ENCODE peak calls at places on chromosomes 13 and 19, in ten cellular contexts. One of them, this sample, is unnamed. For H3K27me3, the result is how much of the 10 kb centered on the place peaks cover.

GRCh38 chr13:33531484-33531883 is 245.9 kb upstream of the STARD13 start:
- DNase-seq in mammary epithelial cell: no peak
- DNase-seq in psoas muscle: no peak
- DNase-seq in BE2C: no peak
- DNase-seq in Peyer's patch: no peak
- DNase-seq in heart right ventricle: no peak
- DNase-seq in CD4-positive, alpha-beta T cell: no peak
- DNase-seq in lower lobe of right lung: no peak
- DNase-seq in colonic mucosa: no peak
- DNase-seq in upper lobe of right lung: no peak
- DNase-seq in this sample: no peak

GRCh38 chr19:40348961-40349507 is 539 bp downstream of the PLD3 start:
- DNase-seq in colonic mucosa: no peak
- DNase-seq in psoas muscle: no peak
- DNase-seq in lower lobe of right lung: no peak
- DNase-seq in upper lobe of right lung: no peak
- DNase-seq in mammary epithelial cell: peak
- DNase-seq in heart right ventricle: no peak
- DNase-seq in BE2C: no peak
- DNase-seq in Peyer's patch: no peak
- DNase-seq in CD4-positive, alpha-beta T cell: no peak
- DNase-seq in this sample: no peak

GRCh38 chr13:43364210-43365041 is 341.0 kb downstream of the DNAJC15 start:
- DNase-seq in mammary epithelial cell: no peak
- DNase-seq in heart right ventricle: no peak
- DNase-seq in upper lobe of right lung: no peak
- DNase-seq in BE2C: peak
- DNase-seq in CD4-positive, alpha-beta T cell: no peak
- DNase-seq in colonic mucosa: no peak
- DNase-seq in Peyer's patch: no peak
- DNase-seq in lower lobe of right lung: no peak
- DNase-seq in psoas muscle: peak
- DNase-seq in this sample: no peak

GRCh38 chr19:19997656-19998268 is 41.5 kb downstream of the ZNF682 start:
- DNase-seq in mammary epithelial cell: no peak
- DNase-seq in heart right ventricle: peak
- DNase-seq in lower lobe of right lung: no peak
- DNase-seq in psoas muscle: no peak
- DNase-seq in colonic mucosa: no peak
- DNase-seq in Peyer's patch: no peak
- DNase-seq in BE2C: peak
- DNase-seq in CD4-positive, alpha-beta T cell: peak
- DNase-seq in upper lobe of right lung: no peak
- DNase-seq in this sample: peak

GRCh38 chr13:97125051-97125809 is 96.9 kb upstream of the MBNL2 start:
- DNase-seq in Peyer's patch: no peak
- DNase-seq in psoas muscle: peak
- DNase-seq in BE2C: peak
- DNase-seq in colonic mucosa: peak
- DNase-seq in CD4-positive, alpha-beta T cell: no peak
- DNase-seq in mammary epithelial cell: peak
- DNase-seq in upper lobe of right lung: no peak
- DNase-seq in heart right ventricle: no peak
- DNase-seq in lower lobe of right lung: no peak
- DNase-seq in this sample: no peak

GRCh38 chr13:69565334-69565733 is 542.3 kb upstream of the ATXN8OS start:
- DNase-seq in colonic mucosa: peak
- DNase-seq in BE2C: peak
- DNase-seq in psoas muscle: no peak
- DNase-seq in upper lobe of right lung: no peak
- DNase-seq in lower lobe of right lung: no peak
- DNase-seq in CD4-positive, alpha-beta T cell: no peak
- DNase-seq in Peyer's patch: no peak
- DNase-seq in heart right ventricle: no peak
- DNase-seq in mammary epithelial cell: peak
- DNase-seq in this sample: no peak

GRCh38 chr19:2917275-2918184 is 16.8 kb downstream of the ZNF57 start:
- DNase-seq in Peyer's patch: no peak
- DNase-seq in CD4-positive, alpha-beta T cell: no peak
- DNase-seq in lower lobe of right lung: no peak
- DNase-seq in BE2C: no peak
- DNase-seq in psoas muscle: no peak
- DNase-seq in heart right ventricle: no peak
- DNase-seq in colonic mucosa: no peak
- DNase-seq in mammary epithelial cell: no peak
- DNase-seq in upper lobe of right lung: no peak
- DNase-seq in this sample: no peak

GRCh38 chr13:100506600-100507422 is 81.8 kb downstream of the GGACT start:
- DNase-seq in psoas muscle: no peak
- DNase-seq in BE2C: no peak
- DNase-seq in CD4-positive, alpha-beta T cell: no peak
- DNase-seq in mammary epithelial cell: no peak
- DNase-seq in lower lobe of right lung: no peak
- DNase-seq in heart right ventricle: no peak
- DNase-seq in Peyer's patch: no peak
- DNase-seq in upper lobe of right lung: no peak
- DNase-seq in colonic mucosa: no peak
- DNase-seq in this sample: no peak

GRCh38 chr19:1752757-1753728 is at the start of gene ONECUT3:
- DNase-seq in psoas muscle: no peak
- DNase-seq in CD4-positive, alpha-beta T cell: no peak
- DNase-seq in mammary epithelial cell: no peak
- DNase-seq in BE2C: no peak
- DNase-seq in upper lobe of right lung: no peak
- DNase-seq in heart right ventricle: no peak
- DNase-seq in colonic mucosa: no peak
- DNase-seq in Peyer's patch: no peak
- DNase-seq in lower lobe of right lung: no peak
- DNase-seq in this sample: no peak
- H3K27me3 ChIP-seq in psoas muscle: under half
- H3K27me3 ChIP-seq in CD4-positive, alpha-beta T cell: half or more
- H3K27me3 ChIP-seq in mammary epithelial cell: half or more
- H3K27me3 ChIP-seq in BE2C: half or more
- H3K27me3 ChIP-seq in upper lobe of right lung: half or more
- H3K27me3 ChIP-seq in heart right ventricle: half or more
- H3K27me3 ChIP-seq in colonic mucosa: half or more
- H3K27me3 ChIP-seq in Peyer's patch: half or more
- H3K27me3 ChIP-seq in lower lobe of right lung: half or more
- H3K27me3 ChIP-seq in this sample: half or more

DNA sequence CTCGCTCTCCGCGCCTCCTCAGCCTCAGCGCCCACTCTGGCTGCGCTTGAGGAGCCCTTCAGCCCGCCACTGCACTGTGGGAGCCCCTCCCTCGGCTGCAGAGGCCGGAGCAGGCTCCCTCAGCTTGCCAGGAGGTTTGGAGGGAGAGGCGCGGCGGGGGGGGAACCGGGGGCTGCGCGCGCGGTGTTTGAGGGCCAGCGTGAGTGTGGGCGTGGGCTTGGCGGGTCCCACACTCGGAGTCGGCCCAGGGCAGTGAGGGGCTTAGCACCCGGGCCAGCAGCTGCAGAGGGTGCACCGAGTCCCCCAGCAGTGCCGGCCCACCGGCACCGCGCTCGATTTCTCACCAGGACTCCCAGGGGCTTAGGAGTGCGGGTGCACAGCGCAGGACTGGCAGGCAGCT is 1220.9 kb downstream of the PCDH9 start:
- DNase-seq in psoas muscle: no peak
- DNase-seq in mammary epithelial cell: no peak
- DNase-seq in upper lobe of right lung: no peak
- DNase-seq in colonic mucosa: no peak
- DNase-seq in heart right ventricle: no peak
- DNase-seq in BE2C: no peak
- DNase-seq in CD4-positive, alpha-beta T cell: no peak
- DNase-seq in Peyer's patch: no peak
- DNase-seq in lower lobe of right lung: peak
- DNase-seq in this sample: no peak
- TF ChIP-seq CTCF in psoas muscle: no peak
- TF ChIP-seq CTCF in mammary epithelial cell: no peak
- TF ChIP-seq CTCF in upper lobe of right lung: no peak
- TF ChIP-seq CTCF in colonic mucosa: no peak
- TF ChIP-seq CTCF in heart right ventricle: no peak
- TF ChIP-seq CTCF in BE2C: no peak
- TF ChIP-seq CTCF in CD4-positive, alpha-beta T cell: no peak
- TF ChIP-seq CTCF in Peyer's patch: no peak
- TF ChIP-seq CTCF in lower lobe of right lung: no peak
- TF ChIP-seq CTCF in this sample: no peak

DNA sequence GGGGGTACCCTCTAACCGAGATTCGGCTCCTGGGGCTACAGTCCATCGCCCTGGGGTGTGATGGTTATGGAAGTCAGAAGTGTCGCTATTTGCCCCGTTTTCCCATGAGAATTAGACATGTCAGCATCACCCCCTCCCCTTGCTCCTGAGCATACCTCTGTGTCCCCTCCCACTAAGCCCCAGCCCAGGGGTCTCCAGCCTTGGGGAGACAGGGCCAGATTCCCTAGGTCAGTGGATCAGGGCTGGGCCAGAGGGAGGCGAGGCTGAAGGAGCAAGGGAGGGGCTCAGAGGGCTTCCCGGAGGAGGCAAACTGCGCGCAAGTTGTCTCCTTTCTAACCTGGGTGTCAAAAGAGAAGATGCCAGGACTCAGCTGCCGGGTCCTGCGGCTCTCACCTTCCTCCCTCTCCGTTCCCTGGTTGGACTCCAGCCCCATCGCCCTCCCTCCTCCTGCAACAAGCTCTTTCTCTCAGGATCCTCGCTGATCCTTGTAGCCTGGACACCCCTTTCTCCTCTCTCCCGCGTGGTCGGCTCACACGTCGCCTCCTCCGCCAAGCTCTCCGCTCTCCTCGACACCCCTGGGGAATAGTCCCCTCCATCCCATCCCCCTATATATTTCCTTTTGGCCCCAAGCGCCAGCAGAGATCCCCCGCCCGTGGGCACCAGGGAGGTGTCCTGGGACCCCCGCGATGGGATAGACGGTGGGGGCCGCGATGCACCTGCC is 459 bp upstream of the TMEM59L start:
- DNase-seq in CD4-positive, alpha-beta T cell: no peak
- DNase-seq in heart right ventricle: no peak
- DNase-seq in BE2C: no peak
- DNase-seq in psoas muscle: no peak
- DNase-seq in colonic mucosa: no peak
- DNase-seq in Peyer's patch: peak
- DNase-seq in lower lobe of right lung: no peak
- DNase-seq in upper lobe of right lung: no peak
- DNase-seq in mammary epithelial cell: no peak
- DNase-seq in this sample: no peak
- H3K27me3 ChIP-seq in CD4-positive, alpha-beta T cell: half or more
- H3K27me3 ChIP-seq in heart right ventricle: under half
- H3K27me3 ChIP-seq in BE2C: half or more
- H3K27me3 ChIP-seq in psoas muscle: under half
- H3K27me3 ChIP-seq in colonic mucosa: half or more
- H3K27me3 ChIP-seq in Peyer's patch: half or more
- H3K27me3 ChIP-seq in lower lobe of right lung: half or more
- H3K27me3 ChIP-seq in upper lobe of right lung: half or more
- H3K27me3 ChIP-seq in mammary epithelial cell: half or more
- H3K27me3 ChIP-seq in this sample: half or more

GRCh38 chr13:51583875-51584730 is at the start of gene WDFY2:
- DNase-seq in upper lobe of right lung: peak
- DNase-seq in colonic mucosa: peak
- DNase-seq in psoas muscle: peak
- DNase-seq in CD4-positive, alpha-beta T cell: peak
- DNase-seq in BE2C: peak
- DNase-seq in mammary epithelial cell: peak
- DNase-seq in Peyer's patch: peak
- DNase-seq in lower lobe of right lung: peak
- DNase-seq in heart right ventricle: peak
- DNase-seq in this sample: peak
- TF ChIP-seq CTCF in upper lobe of right lung: no peak
- TF ChIP-seq CTCF in colonic mucosa: no peak
- TF ChIP-seq CTCF in psoas muscle: no peak
- TF ChIP-seq CTCF in CD4-positive, alpha-beta T cell: no peak
- TF ChIP-seq CTCF in BE2C: no peak
- TF ChIP-seq CTCF in mammary epithelial cell: no peak
- TF ChIP-seq CTCF in Peyer's patch: peak
- TF ChIP-seq CTCF in lower lobe of right lung: no peak
- TF ChIP-seq CTCF in heart right ventricle: no peak
- TF ChIP-seq CTCF in this sample: peak

DNA sequence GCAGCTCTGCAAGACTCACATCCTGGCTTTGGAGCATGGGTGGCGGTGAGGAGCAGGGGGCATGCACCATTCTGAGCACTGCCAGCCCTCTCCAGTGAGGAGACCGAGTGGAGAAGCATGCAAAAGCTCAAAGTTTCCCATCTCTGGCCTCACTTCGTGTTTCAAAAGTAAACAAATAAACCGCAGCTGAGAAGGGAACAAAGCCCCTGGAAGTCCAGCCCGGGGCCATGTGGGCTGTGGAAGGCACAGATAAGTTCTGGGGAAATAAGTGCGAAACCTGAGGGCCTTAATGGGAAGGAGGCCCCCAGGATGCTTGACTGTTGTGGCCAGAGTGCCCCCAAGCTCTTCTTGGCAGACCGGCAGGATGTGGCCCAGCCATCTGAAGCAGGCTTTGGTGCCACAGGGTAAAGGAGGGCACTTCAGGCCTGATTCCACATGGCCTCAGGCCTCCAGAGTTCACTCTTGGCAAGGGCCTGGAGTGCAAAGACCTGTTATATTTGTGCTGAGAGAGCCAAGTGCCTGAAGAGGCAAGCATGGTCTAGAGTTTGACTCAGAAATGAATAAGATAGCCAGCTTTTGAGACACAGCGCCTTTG is 1.2 kb downstream of the MEDAG start:
- DNase-seq in colonic mucosa: no peak
- DNase-seq in lower lobe of right lung: peak
- DNase-seq in CD4-positive, alpha-beta T cell: no peak
- DNase-seq in psoas muscle: no peak
- DNase-seq in mammary epithelial cell: no peak
- DNase-seq in Peyer's patch: no peak
- DNase-seq in heart right ventricle: no peak
- DNase-seq in upper lobe of right lung: no peak
- DNase-seq in BE2C: no peak
- DNase-seq in this sample: no peak
- H3K27me3 ChIP-seq in colonic mucosa: under half
- H3K27me3 ChIP-seq in lower lobe of right lung: under half
- H3K27me3 ChIP-seq in CD4-positive, alpha-beta T cell: half or more
- H3K27me3 ChIP-seq in psoas muscle: under half
- H3K27me3 ChIP-seq in mammary epithelial cell: under half
- H3K27me3 ChIP-seq in Peyer's patch: under half
- H3K27me3 ChIP-seq in heart right ventricle: under half
- H3K27me3 ChIP-seq in upper lobe of right lung: under half
- H3K27me3 ChIP-seq in BE2C: under half
- H3K27me3 ChIP-seq in this sample: under half

DNA sequence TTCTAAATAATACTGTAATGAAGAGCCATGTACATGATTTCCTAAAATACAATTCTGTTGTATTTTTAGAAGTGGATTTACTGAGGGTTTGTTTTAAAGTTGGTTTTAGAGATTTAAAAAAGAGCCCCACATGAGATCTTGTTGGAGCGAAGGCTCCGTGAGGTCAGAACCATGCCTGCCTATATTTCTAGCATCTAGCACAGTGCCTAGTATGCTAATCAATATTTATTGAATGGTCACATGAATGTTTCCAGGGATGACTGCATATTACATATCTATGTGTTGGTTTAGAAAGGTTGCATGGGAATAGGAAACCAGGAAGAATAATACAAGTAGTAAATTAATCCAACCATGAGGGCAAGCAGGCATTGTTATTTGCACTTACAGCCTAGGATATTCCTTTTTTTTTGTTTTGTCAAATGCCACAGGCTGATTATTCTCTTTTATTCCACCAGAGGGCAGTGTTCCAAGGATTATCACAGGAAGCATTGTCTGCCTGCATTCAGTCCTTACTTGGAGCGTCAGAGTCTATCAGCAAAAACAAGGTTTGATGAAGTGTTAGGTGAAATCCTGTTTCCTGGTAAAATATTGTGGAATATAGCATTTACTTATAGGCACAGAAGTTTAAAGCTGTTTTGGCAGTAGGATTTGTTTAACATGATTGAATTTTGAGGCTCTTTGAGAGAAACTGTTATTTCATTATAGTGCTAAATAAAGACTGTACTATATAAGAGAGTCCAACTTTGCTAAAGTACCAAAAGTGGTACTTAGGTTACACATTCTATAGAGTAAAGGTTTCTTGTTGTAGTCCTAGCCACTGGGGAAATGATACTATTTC is 46.8 kb downstream of the COG3 start:
- DNase-seq in upper lobe of right lung: no peak
- DNase-seq in Peyer's patch: no peak
- DNase-seq in psoas muscle: no peak
- DNase-seq in mammary epithelial cell: peak
- DNase-seq in CD4-positive, alpha-beta T cell: peak
- DNase-seq in BE2C: peak
- DNase-seq in lower lobe of right lung: no peak
- DNase-seq in heart right ventricle: no peak
- DNase-seq in colonic mucosa: peak
- DNase-seq in this sample: peak
- TF ChIP-seq CTCF in upper lobe of right lung: peak
- TF ChIP-seq CTCF in Peyer's patch: peak
- TF ChIP-seq CTCF in psoas muscle: peak
- TF ChIP-seq CTCF in mammary epithelial cell: peak
- TF ChIP-seq CTCF in CD4-positive, alpha-beta T cell: peak
- TF ChIP-seq CTCF in BE2C: peak
- TF ChIP-seq CTCF in lower lobe of right lung: peak
- TF ChIP-seq CTCF in heart right ventricle: peak
- TF ChIP-seq CTCF in colonic mucosa: peak
- TF ChIP-seq CTCF in this sample: peak

This sample was measured in prostate gland.